ENCODE peak calls at places on chromosomes 13 and 19, in ten cellular contexts. E is ovary, I is thyroid gland, C is tibial nerve, R is breast epithelium, Z is HCT116, Q is endothelial cell of umbilical vein, B is right lobe of liver, H is H1, W is A549. P is an unnamed sample.

GRCh38 chr13:45847554-45848224 is 3.9 kb downstream of the SIAH3 start:
- DNase-seq in E (no peak), I (peak; percentile 91), C (peak; percentile 19), R (no peak), Z (no peak), Q (peak; percentile 78), B (no peak), H (no peak), W (no peak), P (peak; percentile 69)

GRCh38 chr19:2055871-2056809 is 5.1 kb upstream of the MKNK2 start:
- DNase-seq in E (peak; percentile 85), I (peak; percentile 43), C (peak; percentile 66), R (no peak), Z (peak; percentile 53), Q (peak; percentile 56), B (no peak), H (peak; percentile 62), W (peak; percentile 80), P (peak; percentile 77)

GRCh38 chr13:98719527-98720250 is 32.8 kb downstream of the SLC15A1 start:
- DNase-seq in E (no peak), I (no peak), C (no peak), R (no peak), Z (no peak), Q (no peak), B (no peak), H (no peak), W (no peak), P (no peak)

GRCh38 chr13:106183410-106184128 is 351.9 kb downstream of the EFNB2 start:
- DNase-seq in E (no peak), I (no peak), C (no peak), R (no peak), Z (no peak), Q (no peak), B (no peak), H (no peak), W (no peak), P (no peak)

GRCh38 chr13:51453308-51453958 is 597 bp upstream of the INTS6 start:
- DNase-seq in E (peak; percentile 86), I (no peak), C (peak; percentile 71), R (peak; percentile 64), Z (no peak), Q (no peak), B (no peak), H (no peak), W (no peak), P (peak; percentile 86)

GRCh38 chr13:110123041-110123809 is 183.7 kb downstream of the COL4A1 start:
- DNase-seq in E (no peak), I (no peak), C (no peak), R (no peak), Z (no peak), Q (no peak), B (no peak), H (no peak), W (no peak), P (no peak)

GRCh38 chr13:92384410-92384809 is 842.2 kb upstream of the GPC6 start:
- DNase-seq in E (no peak), I (no peak), C (no peak), R (no peak), Z (no peak), Q (no peak), B (no peak), H (no peak), W (no peak), P (no peak)

GRCh38 chr13:98207411-98207810 is 30.3 kb upstream of the RNF113B start:
- DNase-seq in E (no peak), I (no peak), C (no peak), R (no peak), Z (no peak), Q (no peak), B (no peak), H (no peak), W (no peak), P (peak; percentile 39)

GRCh38 chr13:40444241-40444640 is 222.2 kb downstream of the FOXO1 start:
- DNase-seq in E (no peak), I (no peak), C (no peak), R (no peak), Z (no peak), Q (no peak), B (no peak), H (no peak), W (no peak), P (no peak)
- H3K4me1 ChIP-seq in E (peaks cover 24% of the 10 kb centered on the region), I (peaks cover 21% of the 10 kb centered on the region), C (peaks cover 17% of the 10 kb centered on the region), R (peaks cover 13% of the 10 kb centered on the region), Z (peaks cover 7% of the 10 kb centered on the region), Q (peaks cover 46% of the 10 kb centered on the region), B (no peaks in the 10 kb centered on the region), H (no peaks in the 10 kb centered on the region), W (peaks cover 9% of the 10 kb centered on the region), P (peaks cover 37% of the 10 kb centered on the region)

GRCh38 chr13:49495783-49496762 is at the start of gene PHF11:
- DNase-seq in E (peak; percentile 71), I (peak; percentile 95), C (peak; percentile 68), R (peak; percentile 78), Z (no peak), Q (peak; percentile 58), B (peak; percentile 91), H (peak; percentile 83), W (peak; percentile 56), P (peak; percentile 89)

GRCh38 chr13:49498211-49498610 is 2.5 kb downstream of the PHF11 start:
- DNase-seq in E (no peak), I (no peak), C (no peak), R (no peak), Z (no peak), Q (no peak), B (no peak), H (no peak), W (no peak), P (no peak)

GRCh38 chr13:49499889-49500660 is 4.3 kb downstream of the PHF11 start:
- DNase-seq in E (no peak), I (no peak), C (no peak), R (no peak), Z (no peak), Q (no peak), B (no peak), H (no peak), W (no peak), P (no peak)

GRCh38 chr13:49494645-49495044 is 1.1 kb upstream of the PHF11 start:
- DNase-seq in E (no peak), I (no peak), C (no peak), R (no peak), Z (no peak), Q (no peak), B (no peak), H (no peak), W (no peak), P (no peak)

DNA sequence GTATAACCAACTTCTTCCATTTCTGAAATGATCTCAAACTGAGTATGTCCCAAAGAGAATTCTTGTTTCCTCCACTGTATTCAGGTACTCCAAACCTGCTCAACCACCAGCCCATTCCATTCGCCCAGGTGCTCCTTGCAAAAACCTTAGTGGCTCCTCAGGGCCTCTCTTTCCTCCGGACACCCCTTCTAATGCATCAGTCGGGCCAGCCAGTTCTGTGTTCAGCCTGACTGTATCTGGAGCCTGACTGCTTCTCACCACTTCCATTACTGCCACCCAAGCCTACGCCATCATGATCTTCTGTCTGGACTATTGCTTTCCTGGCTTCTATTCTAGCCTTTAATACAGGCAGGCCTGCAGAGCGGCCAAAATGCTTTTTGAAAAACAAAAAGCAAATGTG is 1.5 kb downstream of the PHF11 start:
- DNase-seq in E (no peak), I (no peak), C (no peak), R (no peak), Z (no peak), Q (no peak), B (no peak), H (no peak), W (no peak), P (no peak)
- TF ChIP-seq POLR2A in E (no peak), I (no peak), C (no peak), R (no peak), Z (no peak), Q (no peak), B (no peak), H (no peak), W (no peak), P (no peak)

GRCh38 chr13:77019756-77020155 is 7.2 kb downstream of the FBXL3 start:
- DNase-seq in E (no peak), I (no peak), C (no peak), R (no peak), Z (no peak), Q (no peak), B (no peak), H (no peak), W (no peak), P (no peak)

GRCh38 chr13:77026255-77026782 is 640 bp downstream of the FBXL3 start:
- DNase-seq in E (peak; percentile 73), I (peak; percentile 88), C (peak; percentile 70), R (peak; percentile 85), Z (peak; percentile 21), Q (peak; percentile 68), B (peak; percentile 92), H (peak; percentile 70), W (peak; percentile 66), P (peak; percentile 90)

GRCh38 chr13:77026783-77027621 is at the start of gene FBXL3:
- DNase-seq in E (peak; percentile 88), I (peak; percentile 83), C (peak; percentile 64), R (peak; percentile 79), Z (peak; percentile 46), Q (peak; percentile 73), B (peak; percentile 90), H (peak; percentile 84), W (peak; percentile 70), P (peak; percentile 89)

GRCh38 chr13:77016888-77017623 is 9.9 kb downstream of the FBXL3 start:
- DNase-seq in E (no peak), I (no peak), C (no peak), R (no peak), Z (no peak), Q (no peak), B (no peak), H (no peak), W (no peak), P (no peak)

DNA sequence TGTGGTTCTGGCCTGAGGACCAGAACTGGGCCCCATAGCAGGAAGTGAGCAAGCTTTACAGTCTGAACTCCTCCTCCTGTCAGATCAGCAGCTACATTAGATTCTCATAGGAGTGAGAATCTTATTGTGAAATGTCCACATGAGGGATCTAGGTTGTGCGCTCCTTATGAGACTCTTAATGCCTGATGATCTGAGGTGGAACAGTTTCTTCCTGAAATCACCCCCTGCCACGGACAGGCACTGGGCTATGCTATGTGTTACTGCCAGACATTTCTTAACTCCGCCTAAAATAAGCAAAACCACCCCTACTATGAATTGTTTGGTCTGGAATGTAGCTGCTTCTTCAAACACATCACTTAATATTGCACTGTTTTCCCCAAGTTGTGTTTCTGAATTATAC is 4.6 kb downstream of the FBXL3 start:
- DNase-seq in E (no peak), I (peak; percentile 58), C (no peak), R (no peak), Z (no peak), Q (no peak), B (no peak), H (no peak), W (no peak), P (no peak)
- H3K27ac ChIP-seq in E (no peak overlapping the region), I (peak overlapping the region; percentile 72), C (peak overlapping the region; percentile 86), R (peak overlapping the region; percentile 56), Z (no peak overlapping the region), Q (no peak overlapping the region), B (no peak overlapping the region), H (no peak overlapping the region), W (no peak overlapping the region), P (no peak overlapping the region)

DNA sequence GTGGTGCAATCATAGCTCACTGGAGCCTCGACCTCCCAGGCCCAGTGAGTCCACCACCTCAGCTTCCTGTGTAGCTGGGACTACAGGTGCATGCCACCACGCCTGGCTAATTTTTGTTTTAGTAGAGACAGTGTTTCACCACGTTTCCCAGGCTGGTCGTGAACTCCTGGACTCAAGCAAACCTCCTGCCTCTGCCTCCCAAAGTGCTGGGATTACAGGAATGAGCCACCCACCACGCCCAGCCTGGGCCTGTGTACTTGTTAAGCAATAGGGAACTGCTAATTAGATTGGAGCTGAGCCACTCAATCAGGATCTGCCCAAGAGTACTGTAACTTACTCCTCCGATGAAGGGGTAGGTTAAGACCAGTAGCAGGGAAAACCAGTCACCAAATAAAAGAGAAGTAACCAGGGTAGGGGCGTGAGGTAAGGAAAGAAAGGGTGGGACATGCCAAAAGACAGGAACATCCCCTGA is 2.4 kb downstream of the DDX39A start:
- DNase-seq in E (no peak), I (no peak), C (no peak), R (no peak), Z (no peak), Q (no peak), B (no peak), H (no peak), W (no peak), P (no peak)
- H3K4me1 ChIP-seq in E (peaks cover 5% of the 10 kb centered on the region), I (peaks cover 25% of the 10 kb centered on the region), C (peaks cover 26% of the 10 kb centered on the region), R (no peaks in the 10 kb centered on the region), Z (peaks cover 29% of the 10 kb centered on the region), Q (peaks cover 15% of the 10 kb centered on the region), B (no peaks in the 10 kb centered on the region), H (no peaks in the 10 kb centered on the region), W (peaks cover 22% of the 10 kb centered on the region), P (peaks cover 25% of the 10 kb centered on the region)